ENCODE peak calls at places on chromosome 3, in seven cellular contexts. One of them, this sample, is unnamed.

GRCh38 chr3:67648701-67649100 is 5.7 kb downstream of the SUCLG2 start:
- DNase-seq in ovary: no peak
- DNase-seq in sigmoid colon: no peak
- DNase-seq in transverse colon: no peak
- DNase-seq in K562: no peak
- DNase-seq in stomach: peak
- DNase-seq in esophagus muscularis mucosa: peak
- DNase-seq in this sample: no peak

GRCh38 chr3:78831446-78831972 is 936.3 kb downstream of the ROBO1 start:
- DNase-seq in ovary: no peak
- DNase-seq in sigmoid colon: no peak
- DNase-seq in transverse colon: no peak
- DNase-seq in K562: no peak
- DNase-seq in stomach: no peak
- DNase-seq in esophagus muscularis mucosa: no peak
- DNase-seq in this sample: no peak

GRCh38 chr3:81622395-81622794 is 139.1 kb downstream of the GBE1 start:
- DNase-seq in ovary: no peak
- DNase-seq in sigmoid colon: no peak
- DNase-seq in transverse colon: no peak
- DNase-seq in K562: no peak
- DNase-seq in stomach: no peak
- DNase-seq in esophagus muscularis mucosa: no peak
- DNase-seq in this sample: no peak

GRCh38 chr3:122941233-122942206 is 86.0 kb downstream of the SEMA5B start:
- DNase-seq in ovary: no peak
- DNase-seq in sigmoid colon: no peak
- DNase-seq in transverse colon: no peak
- DNase-seq in K562: no peak
- DNase-seq in stomach: no peak
- DNase-seq in esophagus muscularis mucosa: no peak
- DNase-seq in this sample: no peak

GRCh38 chr3:128439226-128439625 is 27.5 kb downstream of the DNAJB8 start:
- DNase-seq in ovary: no peak
- DNase-seq in sigmoid colon: no peak
- DNase-seq in transverse colon: no peak
- DNase-seq in K562: no peak
- DNase-seq in stomach: no peak
- DNase-seq in esophagus muscularis mucosa: no peak
- DNase-seq in this sample: no peak

GRCh38 chr3:31957106-31957505 is 24.0 kb downstream of the OSBPL10 start:
- DNase-seq in ovary: no peak
- DNase-seq in sigmoid colon: no peak
- DNase-seq in transverse colon: no peak
- DNase-seq in K562: no peak
- DNase-seq in stomach: no peak
- DNase-seq in esophagus muscularis mucosa: peak
- DNase-seq in this sample: no peak

GRCh38 chr3:31147550-31147949 is 253.1 kb upstream of the GADL1 start:
- DNase-seq in ovary: no peak
- DNase-seq in sigmoid colon: no peak
- DNase-seq in transverse colon: no peak
- DNase-seq in K562: no peak
- DNase-seq in stomach: no peak
- DNase-seq in esophagus muscularis mucosa: no peak
- DNase-seq in this sample: no peak

GRCh38 chr3:136578290-136578689 is 173.9 kb downstream of the STAG1 start:
- DNase-seq in ovary: no peak
- DNase-seq in sigmoid colon: no peak
- DNase-seq in transverse colon: no peak
- DNase-seq in K562: no peak
- DNase-seq in stomach: no peak
- DNase-seq in esophagus muscularis mucosa: no peak
- DNase-seq in this sample: no peak

GRCh38 chr3:62374375-62374876 is 1.1 kb upstream of the FEZF2 start:
- DNase-seq in ovary: no peak
- DNase-seq in sigmoid colon: no peak
- DNase-seq in transverse colon: no peak
- DNase-seq in K562: no peak
- DNase-seq in stomach: no peak
- DNase-seq in esophagus muscularis mucosa: no peak
- DNase-seq in this sample: peak

GRCh38 chr3:193605876-193606275 is 12.9 kb downstream of the OPA1 start:
- DNase-seq in ovary: peak
- DNase-seq in sigmoid colon: no peak
- DNase-seq in transverse colon: peak
- DNase-seq in K562: peak
- DNase-seq in stomach: peak
- DNase-seq in esophagus muscularis mucosa: no peak
- DNase-seq in this sample: no peak

GRCh38 chr3:149197669-149198068 is 24.0 kb downstream of the CP start:
- DNase-seq in ovary: no peak
- DNase-seq in sigmoid colon: no peak
- DNase-seq in transverse colon: no peak
- DNase-seq in K562: no peak
- DNase-seq in stomach: no peak
- DNase-seq in esophagus muscularis mucosa: no peak
- DNase-seq in this sample: no peak

GRCh38 chr3:127889461-127889863 is 25.6 kb upstream of the KBTBD12 start:
- DNase-seq in ovary: no peak
- DNase-seq in sigmoid colon: no peak
- DNase-seq in transverse colon: no peak
- DNase-seq in K562: no peak
- DNase-seq in stomach: no peak
- DNase-seq in esophagus muscularis mucosa: no peak
- DNase-seq in this sample: no peak

GRCh38 chr3:161567962-161568361 is 71.4 kb downstream of the OTOL1 start:
- DNase-seq in ovary: no peak
- DNase-seq in sigmoid colon: no peak
- DNase-seq in transverse colon: no peak
- DNase-seq in K562: no peak
- DNase-seq in stomach: no peak
- DNase-seq in esophagus muscularis mucosa: no peak
- DNase-seq in this sample: no peak

GRCh38 chr3:143567823-143568222 is 280.4 kb downstream of the SLC9A9 start:
- DNase-seq in ovary: no peak
- DNase-seq in sigmoid colon: no peak
- DNase-seq in transverse colon: no peak
- DNase-seq in K562: no peak
- DNase-seq in stomach: no peak
- DNase-seq in esophagus muscularis mucosa: no peak
- DNase-seq in this sample: no peak

GRCh38 chr3:106577241-106577640 is 708.4 kb upstream of the CBLB start:
- DNase-seq in ovary: no peak
- DNase-seq in sigmoid colon: no peak
- DNase-seq in transverse colon: no peak
- DNase-seq in K562: no peak
- DNase-seq in stomach: no peak
- DNase-seq in esophagus muscularis mucosa: no peak
- DNase-seq in this sample: no peak

DNA sequence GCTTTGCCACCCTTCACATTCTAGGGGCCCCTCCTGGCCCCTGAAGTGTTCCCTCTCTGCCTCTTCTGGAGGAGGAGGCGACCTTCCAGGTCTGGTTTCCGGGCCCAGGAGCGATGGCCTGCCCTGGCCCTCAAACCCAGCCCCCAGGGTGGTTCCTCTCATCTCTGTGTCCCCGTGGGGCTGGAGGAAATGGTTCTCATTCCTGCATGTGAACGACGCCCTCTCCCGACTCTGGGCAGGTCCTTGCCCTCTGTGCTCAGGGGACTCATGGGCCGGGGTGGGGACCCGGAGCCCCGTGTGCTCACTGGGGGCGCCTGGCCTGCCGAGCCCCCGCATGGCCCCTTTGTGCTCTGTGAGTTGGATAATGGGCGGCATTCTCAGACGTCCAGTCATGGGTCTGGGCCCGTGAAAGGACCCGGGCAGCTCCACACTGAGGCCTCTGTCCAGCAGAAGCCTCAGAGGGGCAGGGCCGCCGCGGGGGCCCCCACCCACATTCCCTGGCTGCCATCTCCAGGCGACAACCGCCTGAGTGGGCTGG is 5.4 kb upstream of the PLXND1 start:
- DNase-seq in ovary: no peak
- DNase-seq in sigmoid colon: no peak
- DNase-seq in transverse colon: no peak
- DNase-seq in K562: no peak
- DNase-seq in stomach: no peak
- DNase-seq in esophagus muscularis mucosa: no peak
- DNase-seq in this sample: no peak
- TF ChIP-seq EP300 in ovary: no peak
- TF ChIP-seq EP300 in sigmoid colon: no peak
- TF ChIP-seq EP300 in transverse colon: no peak
- TF ChIP-seq EP300 in K562: no peak
- TF ChIP-seq EP300 in stomach: no peak
- TF ChIP-seq EP300 in esophagus muscularis mucosa: no peak
- TF ChIP-seq EP300 in this sample: no peak

GRCh38 chr3:41740374-41740773 is 221.5 kb downstream of the ULK4 start:
- DNase-seq in ovary: no peak
- DNase-seq in sigmoid colon: no peak
- DNase-seq in transverse colon: no peak
- DNase-seq in K562: no peak
- DNase-seq in stomach: no peak
- DNase-seq in esophagus muscularis mucosa: no peak
- DNase-seq in this sample: no peak
- TF ChIP-seq EP300 in ovary: no peak
- TF ChIP-seq EP300 in sigmoid colon: no peak
- TF ChIP-seq EP300 in transverse colon: no peak
- TF ChIP-seq EP300 in K562: no peak
- TF ChIP-seq EP300 in stomach: no peak
- TF ChIP-seq EP300 in esophagus muscularis mucosa: no peak
- TF ChIP-seq EP300 in this sample: no peak

DNA sequence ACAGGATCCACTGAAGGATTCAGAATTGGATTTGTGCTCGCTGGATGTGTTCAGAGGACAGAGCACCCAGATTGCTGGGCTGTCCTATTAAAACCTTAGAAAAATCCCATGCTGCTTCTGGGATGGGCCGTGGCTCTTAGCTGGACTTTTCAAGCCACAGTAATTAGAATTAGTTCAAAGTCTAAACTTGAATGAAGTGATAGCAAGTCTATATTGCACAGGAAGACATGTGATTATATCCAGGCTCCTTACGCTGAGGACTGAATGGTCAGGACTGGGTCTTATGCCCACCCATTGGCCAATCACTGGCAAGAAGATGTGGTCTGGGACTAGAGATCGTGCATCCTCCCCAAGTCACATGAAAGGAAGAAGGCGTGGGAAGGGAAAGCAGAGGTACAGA is 227.6 kb downstream of the FAM43A start:
- DNase-seq in ovary: no peak
- DNase-seq in sigmoid colon: no peak
- DNase-seq in transverse colon: no peak
- DNase-seq in K562: no peak
- DNase-seq in stomach: no peak
- DNase-seq in esophagus muscularis mucosa: no peak
- DNase-seq in this sample: no peak
- TF ChIP-seq EP300 in ovary: no peak
- TF ChIP-seq EP300 in sigmoid colon: no peak
- TF ChIP-seq EP300 in transverse colon: no peak
- TF ChIP-seq EP300 in K562: no peak
- TF ChIP-seq EP300 in stomach: no peak
- TF ChIP-seq EP300 in esophagus muscularis mucosa: no peak
- TF ChIP-seq EP300 in this sample: no peak

GRCh38 chr3:45639044-45639392 is 44.5 kb downstream of the LIMD1 start:
- DNase-seq in ovary: no peak
- DNase-seq in sigmoid colon: no peak
- DNase-seq in transverse colon: no peak
- DNase-seq in K562: no peak
- DNase-seq in stomach: no peak
- DNase-seq in esophagus muscularis mucosa: no peak
- DNase-seq in this sample: no peak
- TF ChIP-seq EP300 in ovary: no peak
- TF ChIP-seq EP300 in sigmoid colon: no peak
- TF ChIP-seq EP300 in transverse colon: no peak
- TF ChIP-seq EP300 in K562: no peak
- TF ChIP-seq EP300 in stomach: no peak
- TF ChIP-seq EP300 in esophagus muscularis mucosa: no peak
- TF ChIP-seq EP300 in this sample: no peak

DNA sequence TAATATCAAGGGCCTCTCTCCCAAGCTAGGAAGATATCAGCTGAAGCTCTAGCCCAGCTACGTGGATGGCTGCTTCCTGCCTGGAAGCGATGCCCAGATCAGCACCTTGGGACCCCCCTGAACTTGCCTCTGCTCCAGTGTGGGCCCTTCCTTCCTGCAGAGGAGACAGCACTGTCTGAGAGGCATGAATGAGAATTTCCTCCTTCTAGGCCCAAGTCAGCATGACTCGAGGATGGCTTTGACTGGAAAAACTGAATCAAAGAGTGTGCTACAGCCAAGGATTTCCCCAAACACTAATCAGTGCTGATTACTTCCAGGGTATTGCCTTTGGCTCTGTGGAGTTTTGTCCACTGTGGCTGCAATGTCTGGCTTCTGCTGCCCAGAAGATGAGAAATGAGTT is 36.4 kb downstream of the FLNB start:
- DNase-seq in ovary: no peak
- DNase-seq in sigmoid colon: no peak
- DNase-seq in transverse colon: no peak
- DNase-seq in K562: no peak
- DNase-seq in stomach: no peak
- DNase-seq in esophagus muscularis mucosa: no peak
- DNase-seq in this sample: no peak
- TF ChIP-seq EP300 in ovary: no peak
- TF ChIP-seq EP300 in sigmoid colon: no peak
- TF ChIP-seq EP300 in transverse colon: no peak
- TF ChIP-seq EP300 in K562: no peak
- TF ChIP-seq EP300 in stomach: no peak
- TF ChIP-seq EP300 in esophagus muscularis mucosa: no peak
- TF ChIP-seq EP300 in this sample: no peak

DNA sequence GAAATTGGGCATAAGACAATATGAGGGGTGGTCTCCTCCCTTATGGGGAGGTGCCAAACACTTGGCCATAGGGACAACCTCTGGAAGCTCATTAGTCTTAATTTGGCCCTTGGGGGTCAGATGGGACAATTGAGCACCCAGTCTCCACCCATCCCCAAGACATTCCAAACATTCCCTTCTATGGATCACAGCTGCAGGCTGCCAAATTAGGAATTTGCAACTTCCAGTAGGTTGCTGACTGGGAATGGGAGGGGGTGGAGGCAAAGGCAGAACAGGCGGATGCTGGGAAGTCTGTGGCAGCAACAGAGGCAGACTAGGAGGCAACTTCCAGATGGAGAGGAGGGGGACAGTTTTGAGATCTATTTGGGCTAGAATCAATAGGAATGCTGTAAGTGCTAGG is 1.4 kb upstream of the PDHB start:
- DNase-seq in ovary: peak
- DNase-seq in sigmoid colon: no peak
- DNase-seq in transverse colon: no peak
- DNase-seq in K562: no peak
- DNase-seq in stomach: no peak
- DNase-seq in esophagus muscularis mucosa: no peak
- DNase-seq in this sample: no peak
- TF ChIP-seq EP300 in ovary: no peak
- TF ChIP-seq EP300 in sigmoid colon: no peak
- TF ChIP-seq EP300 in transverse colon: no peak
- TF ChIP-seq EP300 in K562: no peak
- TF ChIP-seq EP300 in stomach: no peak
- TF ChIP-seq EP300 in esophagus muscularis mucosa: peak
- TF ChIP-seq EP300 in this sample: no peak

GRCh38 chr3:12279591-12280326 is 9.1 kb upstream of the PPARG start:
- DNase-seq in ovary: no peak
- DNase-seq in sigmoid colon: no peak
- DNase-seq in transverse colon: no peak
- DNase-seq in K562: no peak
- DNase-seq in stomach: no peak
- DNase-seq in esophagus muscularis mucosa: no peak
- DNase-seq in this sample: no peak
- TF ChIP-seq EP300 in ovary: no peak
- TF ChIP-seq EP300 in sigmoid colon: no peak
- TF ChIP-seq EP300 in transverse colon: no peak
- TF ChIP-seq EP300 in K562: no peak
- TF ChIP-seq EP300 in stomach: no peak
- TF ChIP-seq EP300 in esophagus muscularis mucosa: no peak
- TF ChIP-seq EP300 in this sample: no peak